ENCODE peak calls at places on chromosomes 13 and 19, in ten cellular contexts. T is GM23248; A is HepG2; E is ascending aorta; B is osteoblast; W is CD4-positive, alpha-beta memory T cell; V is tibial artery; Y is effector memory CD4-positive, alpha-beta T cell; J is suprapubic skin; C is body of pancreas. O is an unnamed sample.
A peak's percentile ranks its signal among the peaks of the same experiment; 100 is the strongest.

GRCh38 chr19:15463865-15464371 is 426 bp downstream of the RASAL3 start:
- DNase-seq in T (no peak), A (no peak), E (no peak), B (no peak), W (peak; percentile 86), V (no peak), Y (peak; percentile 74), J (peak; percentile 63), C (no peak), O (no peak)

GRCh38 chr19:42411581-42412178 is 15.5 kb downstream of the LIPE start:
- DNase-seq in T (no peak), A (no peak), E (no peak), B (peak; percentile 65), W (no peak), V (no peak), Y (no peak), J (no peak), C (no peak), O (no peak)

GRCh38 chr13:70817571-70817970 is 709.3 kb upstream of the KLHL1 start:
- DNase-seq in T (no peak), A (no peak), E (no peak), B (no peak), W (no peak), V (no peak), Y (no peak), J (no peak), C (no peak), O (no peak)

GRCh38 chr13:50415428-50415827 is 400.2 kb downstream of the KCNRG start:
- DNase-seq in T (no peak), A (no peak), E (no peak), B (no peak), W (no peak), V (no peak), Y (no peak), J (no peak), C (no peak), O (no peak)

GRCh38 chr19:29320076-29320475 is 107.1 kb upstream of the UQCRFS1 start:
- DNase-seq in T (no peak), A (no peak), E (no peak), B (no peak), W (no peak), V (no peak), Y (no peak), J (no peak), C (no peak), O (no peak)

GRCh38 chr13:48539550-48539949 is 6.7 kb upstream of the RCBTB2 start:
- DNase-seq in T (peak; percentile 47), A (no peak), E (no peak), B (no peak), W (no peak), V (no peak), Y (no peak), J (no peak), C (no peak), O (no peak)

GRCh38 chr13:34967851-34968562 is 25.9 kb downstream of the NBEA start:
- DNase-seq in T (no peak), A (no peak), E (no peak), B (no peak), W (no peak), V (no peak), Y (no peak), J (no peak), C (no peak), O (no peak)

GRCh38 chr19:45767881-45768643 is 990 bp downstream of the SIX5 start:
- DNase-seq in T (peak; percentile 84), A (peak; percentile 41), E (peak; percentile 80), B (peak; percentile 93), W (no peak), V (peak; percentile 73), Y (no peak), J (peak; percentile 84), C (peak; percentile 86), O (peak; percentile 76)

GRCh38 chr13:99656092-99656745 is 154.9 kb downstream of the TM9SF2 start:
- DNase-seq in T (peak; percentile 79), A (peak; percentile 57), E (peak; percentile 86), B (peak; percentile 88), W (peak; percentile 85), V (peak; percentile 88), Y (peak; percentile 64), J (peak; percentile 80), C (peak; percentile 88), O (peak; percentile 67)

GRCh38 chr13:110554946-110555345 is 6.6 kb downstream of the RAB20 start:
- DNase-seq in T (no peak), A (no peak), E (no peak), B (no peak), W (no peak), V (no peak), Y (no peak), J (no peak), C (no peak), O (no peak)

DNA sequence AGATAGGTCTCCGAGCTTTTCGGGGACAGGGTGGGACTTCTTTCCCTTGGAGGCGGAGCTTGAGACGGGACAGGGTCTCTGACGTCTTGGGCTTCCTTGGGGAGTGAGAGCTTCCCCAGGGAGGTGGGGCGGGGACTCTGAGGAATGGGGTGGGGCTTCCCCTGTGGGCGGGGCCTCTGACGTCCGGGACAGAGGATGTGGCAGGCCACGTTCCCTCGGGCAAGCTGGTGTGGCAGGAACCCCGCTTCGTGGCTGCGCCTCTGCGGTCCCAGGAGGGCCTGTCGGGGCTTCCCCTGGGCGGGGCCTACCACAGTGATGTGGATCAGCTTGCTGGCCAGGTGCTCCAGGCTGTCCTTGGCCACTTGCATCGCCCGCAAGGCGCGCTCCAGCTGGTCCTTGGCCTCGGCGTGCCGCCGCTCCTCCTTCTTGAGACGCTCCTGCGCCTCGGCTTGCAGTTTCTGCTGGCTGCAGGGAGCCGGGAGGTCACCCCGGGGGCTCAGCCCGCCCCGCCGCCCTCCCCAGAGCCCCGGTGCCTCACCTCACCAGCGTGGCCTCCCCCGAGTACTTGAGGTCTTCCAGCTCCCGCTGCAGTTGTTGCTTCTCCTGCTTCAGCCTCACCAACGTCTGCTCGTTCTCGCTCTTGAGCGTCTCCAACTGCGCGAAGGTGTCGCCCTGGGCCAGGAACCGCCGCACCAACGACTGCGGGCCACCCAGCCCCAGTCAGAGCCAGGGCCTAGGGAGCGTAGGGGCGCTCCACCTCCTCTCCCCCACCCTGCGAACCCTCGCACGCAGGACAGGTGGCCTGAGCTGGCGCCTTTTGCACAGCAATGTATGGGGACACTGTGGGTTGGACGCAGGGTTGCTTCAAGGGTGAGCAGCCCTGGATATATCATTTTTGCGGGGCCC is 3.3 kb upstream of the RGL3 start:
- DNase-seq in T (peak; percentile 74), A (no peak), E (peak; percentile 90), B (peak; percentile 92), W (peak; percentile 76), V (peak; percentile 79), Y (peak; percentile 36), J (peak; percentile 88), C (peak; percentile 86), O (peak; percentile 84)
- H3K4me3 ChIP-seq in T (peak overlapping the region; percentile 61), A (peak overlapping the region; percentile 69), E (peak overlapping the region; percentile 42), B (peak overlapping the region; percentile 37), W (no peak overlapping the region), V (peak overlapping the region; percentile 47), Y (peak overlapping the region; percentile 54), J (peak overlapping the region; percentile 46), C (no peak overlapping the region), O (peak overlapping the region; percentile 66)

GRCh38 chr19:39155114-39155700 is 29.6 kb downstream of the PAK4 start:
- DNase-seq in T (no peak), A (no peak), E (no peak), B (peak; percentile 31), W (no peak), V (no peak), Y (no peak), J (no peak), C (peak; percentile 19), O (no peak)

GRCh38 chr19:39152066-39152465 is 26.5 kb downstream of the PAK4 start:
- DNase-seq in T (peak; percentile 23), A (no peak), E (no peak), B (no peak), W (no peak), V (no peak), Y (no peak), J (no peak), C (no peak), O (no peak)

GRCh38 chr19:39155741-39156140 is 30.2 kb downstream of the PAK4 start:
- DNase-seq in T (no peak), A (no peak), E (no peak), B (peak; percentile 62), W (no peak), V (no peak), Y (no peak), J (no peak), C (no peak), O (no peak)

GRCh38 chr19:39154626-39155100 is 29.1 kb downstream of the PAK4 start:
- DNase-seq in T (no peak), A (no peak), E (no peak), B (peak; percentile 69), W (no peak), V (no peak), Y (no peak), J (no peak), C (peak; percentile 92), O (no peak)

DNA sequence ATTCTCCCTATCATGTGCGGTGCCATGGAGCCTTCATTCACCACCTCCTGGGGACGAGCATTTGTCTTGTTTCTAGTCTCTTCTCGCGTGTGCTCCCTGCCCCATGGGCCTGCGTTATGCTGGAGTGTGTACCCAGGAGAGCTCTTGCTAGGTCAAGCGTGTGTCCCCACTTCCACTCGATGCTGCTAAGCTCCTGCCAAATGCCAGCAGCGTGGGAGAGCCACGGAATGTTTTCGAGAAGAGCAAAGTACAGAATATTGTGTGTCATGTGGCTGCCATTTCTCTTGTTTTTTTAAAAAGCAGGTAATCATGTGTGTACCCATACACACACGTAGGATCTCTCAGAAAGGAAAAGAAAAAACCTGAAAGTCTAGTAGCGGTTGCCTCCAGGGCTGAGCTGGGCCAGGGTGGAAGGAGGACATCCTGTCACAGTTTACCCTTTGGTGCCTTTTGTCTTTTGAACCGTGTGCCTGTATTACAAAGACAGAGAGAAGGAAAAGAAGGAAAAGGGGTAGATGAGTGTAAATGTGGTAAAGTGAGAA is 28.6 kb downstream of the PAK4 start:
- DNase-seq in T (no peak), A (no peak), E (no peak), B (no peak), W (no peak), V (no peak), Y (no peak), J (no peak), C (no peak), O (no peak)
- H3K4me1 ChIP-seq in T (peaks cover 5% of the 10 kb centered on the region), A (peaks cover 52% of the 10 kb centered on the region), E (peaks cover 22% of the 10 kb centered on the region), B (peaks cover 21% of the 10 kb centered on the region), W (peaks cover 4% of the 10 kb centered on the region), V (no peaks in the 10 kb centered on the region), Y (no peaks in the 10 kb centered on the region), J (peaks cover 57% of the 10 kb centered on the region), C (peaks cover 53% of the 10 kb centered on the region), O (peaks cover 44% of the 10 kb centered on the region)

DNA sequence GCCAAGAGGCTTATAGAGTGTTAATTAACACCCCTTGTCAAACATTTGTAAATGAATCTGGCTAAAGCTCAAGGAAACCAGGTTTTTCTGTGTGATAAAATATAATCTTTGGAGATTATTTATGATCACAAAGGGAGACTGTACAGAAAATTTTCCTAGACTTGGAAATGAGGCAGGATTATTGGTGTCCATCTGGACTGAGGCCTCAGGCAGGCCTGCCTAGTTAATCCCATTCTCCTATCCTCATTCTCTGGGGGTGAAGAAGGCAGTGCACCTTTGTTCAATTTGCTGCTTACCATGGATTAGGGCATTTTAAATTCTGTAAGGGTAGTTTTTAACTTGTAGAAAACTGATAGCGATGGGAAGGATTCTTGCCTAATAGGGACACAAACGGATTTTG is 17.8 kb downstream of the KL start:
- DNase-seq in T (no peak), A (no peak), E (no peak), B (no peak), W (no peak), V (no peak), Y (no peak), J (no peak), C (no peak), O (no peak)
- H3K4me3 ChIP-seq in T (no peak overlapping the region), A (no peak overlapping the region), E (no peak overlapping the region), B (no peak overlapping the region), W (no peak overlapping the region), V (no peak overlapping the region), Y (no peak overlapping the region), J (no peak overlapping the region), C (no peak overlapping the region), O (no peak overlapping the region)

GRCh38 chr13:21010621-21011020 is 50.8 kb downstream of the LATS2 start:
- DNase-seq in T (peak; percentile 39), A (peak; percentile 44), E (no peak), B (no peak), W (no peak), V (no peak), Y (no peak), J (no peak), C (no peak), O (no peak)
- H3K4me1 ChIP-seq in T (peaks cover 58% of the 10 kb centered on the region), A (peaks cover 59% of the 10 kb centered on the region), E (peaks cover 53% of the 10 kb centered on the region), B (peaks cover 44% of the 10 kb centered on the region), W (no peaks in the 10 kb centered on the region), V (no peaks in the 10 kb centered on the region), Y (no peaks in the 10 kb centered on the region), J (peaks cover 20% of the 10 kb centered on the region), C (peaks cover 36% of the 10 kb centered on the region), O (peaks cover 93% of the 10 kb centered on the region)